ENCODE peak calls at places on chromosome 19, in six cellular contexts. T is testis, E is uterus, L is tibial nerve, U is Peyer's patch, H is stomach. W is an unnamed sample.
A peak's percentile ranks its signal among the peaks of the same experiment; 100 is the strongest.

GRCh38 chr19:16355293-16356043 is 30.8 kb downstream of the KLF2 start:
- DNase-seq in T (peak; percentile 69), U (no peak), H (no peak), L (no peak), E (no peak), W (no peak)

GRCh38 chr19:6271251-6271650 is 8.5 kb downstream of the MLLT1 start:
- DNase-seq in H (no peak), L (no peak), E (no peak), U (no peak), T (no peak), W (no peak)

GRCh38 chr19:48372904-48373303 is 8.7 kb downstream of the SYNGR4 start:
- DNase-seq in T (no peak), H (no peak), U (no peak), E (no peak), L (no peak), W (no peak)

GRCh38 chr19:16561382-16561781 is 10.8 kb downstream of the SLC35E1 start:
- DNase-seq in T (no peak), E (no peak), U (no peak), H (no peak), L (no peak), W (no peak)

GRCh38 chr19:8468761-8469458 is 24.1 kb downstream of the HNRNPM start:
- DNase-seq in U (no peak), E (no peak), L (no peak), T (no peak), H (no peak), W (no peak)

GRCh38 chr19:37963190-37963947 is 56.4 kb downstream of the SIPA1L3 start:
- DNase-seq in H (no peak), E (no peak), U (no peak), L (no peak), T (no peak), W (no peak)

GRCh38 chr19:46514589-46515289 is 19.1 kb upstream of the PNMA8B start:
- DNase-seq in E (no peak), H (no peak), T (no peak), L (no peak), U (no peak), W (no peak)

GRCh38 chr19:19271828-19272599 is 1.1 kb downstream of the TM6SF2 start:
- DNase-seq in L (no peak), E (no peak), T (no peak), H (no peak), U (peak; percentile 62), W (no peak)

GRCh38 chr19:469833-470232 is 9.0 kb upstream of the SHC2 start:
- DNase-seq in U (no peak), T (no peak), H (no peak), L (no peak), E (no peak), W (no peak)

GRCh38 chr19:51560339-51560738 is 10.7 kb upstream of the ZNF175 start:
- DNase-seq in E (no peak), U (no peak), T (no peak), H (no peak), L (no peak), W (no peak)

GRCh38 chr19:56547535-56547934 is 8.8 kb downstream of the ZFP28 start:
- DNase-seq in E (no peak), T (no peak), U (no peak), L (no peak), H (no peak), W (no peak)

GRCh38 chr19:33177417-33177976 is 16.6 kb upstream of the LRP3 start:
- DNase-seq in E (no peak), L (no peak), U (no peak), T (peak; percentile 75), H (no peak), W (no peak)

GRCh38 chr19:14528419-14529253 is 758 bp upstream of the TECR start:
- DNase-seq in L (no peak), T (no peak), U (no peak), H (no peak), E (no peak), W (peak; percentile 57)

GRCh38 chr19:37691881-37692504 is 27.6 kb downstream of the ZNF607 start:
- DNase-seq in U (peak; percentile 75), H (peak; percentile 63), L (peak; percentile 61), T (peak; percentile 90), E (peak; percentile 81), W (peak; percentile 80)

GRCh38 chr19:18291590-18292459 is 10.4 kb upstream of the JUND start:
- DNase-seq in U (peak; percentile 90), H (peak; percentile 82), E (peak; percentile 96), L (peak; percentile 77), T (peak; percentile 92), W (peak; percentile 91)

GRCh38 chr19:641702-642101 is 2.0 kb downstream of the FGF22 start:
- DNase-seq in E (no peak), L (no peak), H (no peak), T (no peak), U (no peak), W (no peak)

GRCh38 chr19:34985249-34986022 is 14.7 kb upstream of the GRAMD1A start:
- DNase-seq in T (no peak), L (no peak), E (peak; percentile 58), U (no peak), H (peak; percentile 57), W (peak; percentile 80)

GRCh38 chr19:17526922-17527321 is 15.5 kb downstream of the PGLS start:
- DNase-seq in E (no peak), L (no peak), U (no peak), H (no peak), T (no peak), W (no peak)

GRCh38 chr19:17289489-17289888 is 7.8 kb downstream of the ANKLE1 start:
- DNase-seq in H (peak; percentile 76), U (peak; percentile 60), L (no peak), E (peak; percentile 57), T (peak; percentile 82), W (peak; percentile 65)

GRCh38 chr19:35107541-35107939 is 8.1 kb upstream of the FXYD3 start:
- DNase-seq in U (no peak), T (no peak), L (peak; percentile 51), H (peak; percentile 72), E (no peak), W (no peak)

GRCh38 chr19:8185343-8186068 is 23.7 kb upstream of the CERS4 start:
- DNase-seq in H (no peak), E (no peak), T (no peak), L (no peak), U (no peak), W (no peak)

GRCh38 chr19:10762656-10763055 is 44.8 kb downstream of the DNM2 start:
- DNase-seq in U (peak; percentile 61), T (no peak), H (no peak), E (no peak), L (no peak), W (no peak)

GRCh38 chr19:3250675-3251074 is 26.2 kb downstream of the CELF5 start:
- DNase-seq in H (no peak), U (no peak), E (no peak), L (peak; percentile 14), T (no peak), W (no peak)

GRCh38 chr19:36054733-36055686 is at the start of gene WDR62:
- DNase-seq in U (peak; percentile 97), L (peak; percentile 90), E (peak; percentile 49), H (peak; percentile 94), T (peak; percentile 96), W (peak; percentile 96)

GRCh38 chr19:53254451-53255341 is at the start of gene ZNF677:
- DNase-seq in U (peak; percentile 84), E (peak; percentile 91), L (peak; percentile 83), H (peak; percentile 74), T (peak; percentile 96), W (peak; percentile 88)

GRCh38 chr19:49689133-49690072 is at the start of gene ADM5:
- DNase-seq in H (peak; percentile 77), E (peak; percentile 63), T (no peak), U (peak; percentile 73), L (no peak), W (peak; percentile 71)
- H3K27ac ChIP-seq in H (peak within 1 kb of the TSS; percentile 54), E (peak within 1 kb of the TSS; percentile 77), T (peak within 1 kb of the TSS; percentile 45), U (no peak within 1 kb of the TSS), L (peak within 1 kb of the TSS; percentile 60), W (peak within 1 kb of the TSS; percentile 54)

GRCh38 chr19:45350477-45351058 is 10.0 kb downstream of the KLC3 start:
- DNase-seq in U (no peak), E (no peak), L (no peak), T (no peak), H (no peak), W (no peak)
- TF ChIP-seq POLR2A in U (no peak), E (no peak), L (no peak), T (no peak), H (no peak), W (no peak)

GRCh38 chr19:29098091-29098490 is 114.9 kb downstream of the UQCRFS1 start:
- DNase-seq in T (no peak), U (no peak), H (no peak), E (no peak), L (no peak), W (no peak)

GRCh38 chr19:29104605-29105241 is 108.2 kb downstream of the UQCRFS1 start:
- DNase-seq in U (no peak), H (no peak), L (no peak), E (no peak), T (no peak), W (no peak)

GRCh38 chr19:29093553-29093908 is 119.4 kb downstream of the UQCRFS1 start:
- DNase-seq in L (no peak), T (no peak), H (no peak), E (no peak), U (no peak), W (no peak)

GRCh38 chr19:29098863-29099481 is 114.0 kb downstream of the UQCRFS1 start:
- DNase-seq in T (peak; percentile 31), U (no peak), E (peak; percentile 36), H (peak; percentile 31), L (peak; percentile 64), W (no peak)
- H3K27ac ChIP-seq in T (no peak overlapping the region), U (no peak overlapping the region), E (no peak overlapping the region), H (peak overlapping the region; percentile 25), L (peak overlapping the region; percentile 69), W (no peak overlapping the region)

DNA sequence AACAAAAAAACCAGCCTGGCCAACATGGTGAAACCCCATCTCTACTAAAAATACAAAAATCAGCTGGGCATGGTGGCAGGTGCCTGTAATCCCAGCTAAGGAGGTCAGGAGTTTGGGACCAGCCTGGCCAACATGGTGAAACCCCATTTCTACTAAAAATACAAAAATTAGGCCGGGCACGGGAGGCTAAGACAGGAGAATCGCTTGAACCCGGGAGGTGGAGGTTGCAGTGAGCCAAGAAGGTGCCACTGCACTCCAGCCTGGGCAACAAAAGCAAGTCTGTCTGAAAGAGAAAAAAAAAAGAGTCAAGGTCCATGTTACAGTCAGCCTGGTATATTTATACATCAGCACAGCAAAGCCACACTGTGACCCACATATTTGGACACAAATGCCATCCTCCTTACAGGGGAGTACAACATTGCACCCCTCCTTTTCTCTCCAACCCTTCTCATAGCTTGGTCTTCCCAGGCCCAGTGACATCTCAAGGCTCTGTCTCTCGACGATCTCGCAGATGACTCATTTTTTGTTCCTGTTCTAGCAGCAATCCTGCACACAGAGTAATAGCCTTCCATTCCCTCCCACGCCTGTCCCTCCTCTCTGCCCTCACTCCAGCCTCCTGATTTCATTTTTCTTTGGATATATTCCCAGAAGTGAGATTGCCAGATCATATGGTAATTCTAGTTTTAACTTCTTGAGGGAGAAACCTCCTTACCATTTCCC is 21.0 kb upstream of the DPP9 start:
- DNase-seq in E (peak; percentile 87), T (peak; percentile 91), H (no peak), L (peak; percentile 22), U (no peak), W (no peak)
- TF ChIP-seq POLR2A in E (no peak), T (no peak), H (no peak), L (no peak), U (no peak), W (no peak)

W was measured in right lobe of liver.